ENCODE peak calls at places on chromosomes 2 and 18, in ten cellular contexts. N is M059J; F is NCI-H2081; T is erythroblast; K is neural crest cell; Q is RPMI7951; H is amygdala; V is hepatocyte; S is CD8-positive, alpha-beta memory T cell; C is spleen. L is an unnamed sample.

GRCh38 chr2:19073522-19073921 is 284.9 kb downstream of the OSR1 start:
- DNase-seq in N (peak), F (no peak), T (no peak), K (no peak), Q (peak), H (no peak), V (peak), S (no peak), C (no peak), L (no peak)

GRCh38 chr2:152571035-152571766 is 146.1 kb downstream of the PRPF40A start:
- DNase-seq in N (peak), F (no peak), T (peak), K (no peak), Q (no peak), H (no peak), V (no peak), S (no peak), C (no peak), L (no peak)

GRCh38 chr2:129929321-129930290 is 49.9 kb upstream of the RAB6C start:
- DNase-seq in N (peak), F (no peak), T (no peak), K (no peak), Q (peak), H (peak), V (peak), S (no peak), C (no peak), L (peak)

GRCh38 chr18:23238152-23238531 is 102.9 kb downstream of the CABLES1 start:
- DNase-seq in N (peak), F (no peak), T (no peak), K (no peak), Q (peak), H (no peak), V (no peak), S (no peak), C (no peak), L (no peak)

GRCh38 chr2:73638429-73638828 is 3.8 kb downstream of the NAT8 start:
- DNase-seq in N (no peak), F (no peak), T (no peak), K (no peak), Q (no peak), H (no peak), V (no peak), S (no peak), C (no peak), L (no peak)

GRCh38 chr2:2662847-2663356 is 331.8 kb upstream of the MYT1L start:
- DNase-seq in N (no peak), F (peak), T (no peak), K (no peak), Q (no peak), H (no peak), V (no peak), S (no peak), C (no peak), L (no peak)

GRCh38 chr2:55073278-55073677 is 23.0 kb upstream of the RTN4 start:
- DNase-seq in N (no peak), F (no peak), T (no peak), K (no peak), Q (no peak), H (no peak), V (no peak), S (no peak), C (no peak), L (no peak)

GRCh38 chr2:111656893-111657292 is 227.1 kb downstream of the ANAPC1 start:
- DNase-seq in N (no peak), F (no peak), T (no peak), K (no peak), Q (no peak), H (no peak), V (peak), S (no peak), C (no peak), L (no peak)

GRCh38 chr2:8684421-8684884 is 2.6 kb downstream of the ID2 start:
- DNase-seq in N (peak), F (no peak), T (peak), K (no peak), Q (no peak), H (no peak), V (no peak), S (peak), C (no peak), L (no peak)

GRCh38 chr2:27494944-27495554 is at the start of gene FNDC4:
- DNase-seq in N (no peak), F (no peak), T (peak), K (peak), Q (peak), H (no peak), V (peak), S (no peak), C (peak), L (peak)

GRCh38 chr2:241746084-241746483 is 11.7 kb downstream of the D2HGDH start:
- DNase-seq in N (no peak), F (no peak), T (no peak), K (no peak), Q (no peak), H (no peak), V (no peak), S (no peak), C (no peak), L (no peak)

GRCh38 chr2:136424112-136424511 is 306.2 kb upstream of the CXCR4 start:
- DNase-seq in N (no peak), F (no peak), T (no peak), K (no peak), Q (no peak), H (no peak), V (no peak), S (peak), C (no peak), L (no peak)

GRCh38 chr18:62999392-62999791 is 284.1 kb downstream of the PHLPP1 start:
- DNase-seq in N (peak), F (no peak), T (no peak), K (no peak), Q (peak), H (no peak), V (no peak), S (no peak), C (peak), L (no peak)

GRCh38 chr2:26039603-26040367 is 5.9 kb downstream of the RAB10 start:
- DNase-seq in N (no peak), F (no peak), T (peak), K (no peak), Q (no peak), H (no peak), V (no peak), S (no peak), C (no peak), L (no peak)

GRCh38 chr2:181037922-181038321 is 57.5 kb downstream of the UBE2E3 start:
- DNase-seq in N (peak), F (no peak), T (no peak), K (no peak), Q (peak), H (no peak), V (no peak), S (no peak), C (no peak), L (no peak)

GRCh38 chr2:211611061-211611518 is 927.5 kb downstream of the ERBB4 start:
- DNase-seq in N (peak), F (peak), T (peak), K (no peak), Q (peak), H (no peak), V (no peak), S (no peak), C (no peak), L (no peak)

GRCh38 chr2:71187589-71187988 is 39.3 kb downstream of the PAIP2B start:
- DNase-seq in N (no peak), F (no peak), T (no peak), K (no peak), Q (no peak), H (no peak), V (no peak), S (no peak), C (no peak), L (no peak)

GRCh38 chr2:238160206-238161129 is 1.7 kb downstream of the ERFE start:
- DNase-seq in N (no peak), F (no peak), T (peak), K (peak), Q (no peak), H (no peak), V (no peak), S (no peak), C (peak), L (no peak)

GRCh38 chr2:108215794-108216211 is 24.0 kb upstream of the SULT1C3 start:
- DNase-seq in N (peak), F (peak), T (peak), K (no peak), Q (peak), H (no peak), V (peak), S (no peak), C (no peak), L (no peak)

GRCh38 chr2:122531803-122532344 is 776.4 kb downstream of the TSN start:
- DNase-seq in N (no peak), F (no peak), T (peak), K (peak), Q (no peak), H (no peak), V (no peak), S (no peak), C (no peak), L (no peak)

GRCh38 chr18:77129150-77129551 is 3.4 kb downstream of the MBP start:
- DNase-seq in N (peak), F (no peak), T (no peak), K (no peak), Q (peak), H (no peak), V (peak), S (no peak), C (no peak), L (no peak)

GRCh38 chr18:79927597-79928562 is 23.6 kb downstream of the SLC66A2 start:
- DNase-seq in N (no peak), F (no peak), T (no peak), K (no peak), Q (no peak), H (no peak), V (no peak), S (no peak), C (peak), L (no peak)

GRCh38 chr2:123514808-123515207 is 510.3 kb upstream of the CNTNAP5 start:
- DNase-seq in N (no peak), F (no peak), T (no peak), K (no peak), Q (no peak), H (no peak), V (no peak), S (no peak), C (no peak), L (no peak)

GRCh38 chr2:18833941-18834340 is 244.6 kb upstream of the NT5C1B start:
- DNase-seq in N (no peak), F (no peak), T (no peak), K (no peak), Q (peak), H (no peak), V (no peak), S (no peak), C (no peak), L (no peak)

GRCh38 chr2:232139171-232139594 is 177.7 kb downstream of the DIS3L2 start:
- DNase-seq in N (no peak), F (no peak), T (no peak), K (no peak), Q (no peak), H (no peak), V (no peak), S (no peak), C (no peak), L (no peak)

GRCh38 chr2:60503923-60504514 is 49.4 kb downstream of the BCL11A start:
- DNase-seq in N (no peak), F (no peak), T (peak), K (no peak), Q (no peak), H (no peak), V (no peak), S (no peak), C (no peak), L (no peak)

GRCh38 chr2:586518-587370 is 90.5 kb downstream of the TMEM18 start:
- DNase-seq in N (no peak), F (no peak), T (no peak), K (no peak), Q (no peak), H (no peak), V (peak), S (no peak), C (no peak), L (no peak)

GRCh38 chr2:134717706-134718094 is 1.1 kb downstream of the TMEM163 start:
- DNase-seq in N (no peak), F (no peak), T (no peak), K (no peak), Q (no peak), H (no peak), V (no peak), S (no peak), C (no peak), L (no peak)

GRCh38 chr18:13530879-13531387 is 195.4 kb downstream of the FAM210A start:
- DNase-seq in N (peak), F (no peak), T (peak), K (no peak), Q (peak), H (peak), V (peak), S (no peak), C (no peak), L (peak)

GRCh38 chr2:46825958-46826897 is 89.4 kb downstream of the MCFD2 start:
- DNase-seq in N (peak), F (no peak), T (no peak), K (no peak), Q (peak), H (no peak), V (no peak), S (no peak), C (no peak), L (no peak)

GRCh38 chr2:230864605-230865323 is at the start of gene ITM2C:
- DNase-seq in N (peak), F (peak), T (peak), K (peak), Q (peak), H (peak), V (peak), S (peak), C (peak), L (peak)

GRCh38 chr2:23077599-23077998 is 307.4 kb upstream of the KLHL29 start:
- DNase-seq in N (no peak), F (no peak), T (no peak), K (no peak), Q (no peak), H (no peak), V (no peak), S (no peak), C (no peak), L (no peak)

GRCh38 chr2:133063792-133064191 is 393.8 kb upstream of the LYPD1 start:
- DNase-seq in N (no peak), F (no peak), T (no peak), K (peak), Q (peak), H (no peak), V (peak), S (no peak), C (no peak), L (no peak)

GRCh38 chr18:12478269-12479057 is 70.7 kb downstream of the PRELID3A start:
- DNase-seq in N (no peak), F (no peak), T (no peak), K (no peak), Q (no peak), H (no peak), V (no peak), S (no peak), C (no peak), L (no peak)

GRCh38 chr2:15337996-15338666 is 223.0 kb downstream of the NBAS start:
- DNase-seq in N (peak), F (no peak), T (no peak), K (no peak), Q (no peak), H (no peak), V (no peak), S (no peak), C (no peak), L (no peak)

GRCh38 chr2:69945447-69945846 is 16.0 kb downstream of the ASPRV1 start:
- DNase-seq in N (peak), F (no peak), T (no peak), K (no peak), Q (no peak), H (no peak), V (no peak), S (no peak), C (peak), L (no peak)

GRCh38 chr2:13034861-13035260 is 318.1 kb downstream of the TRIB2 start:
- DNase-seq in N (peak), F (no peak), T (no peak), K (no peak), Q (no peak), H (no peak), V (no peak), S (no peak), C (no peak), L (no peak)

L was measured in frontal cortex.